ENCODE peak calls at places on chromosomes 3 and 15, in nine cellular contexts. One of them, this sample, is unnamed.

GRCh38 chr3:51967384-51968174 is at the start of gene PCBP4:
- DNase-seq in right atrium auricular region: peak; percentile 80
- DNase-seq in neural progenitor cell: peak; percentile 93
- DNase-seq in uterus: peak; percentile 76
- DNase-seq in heart right ventricle: peak; percentile 80
- DNase-seq in IMR-90: peak; percentile 34
- DNase-seq in mammary epithelial cell: no peak
- DNase-seq in stomach: peak; percentile 74
- DNase-seq in GM12878: no peak
- DNase-seq in this sample: peak; percentile 88

GRCh38 chr3:101095703-101096102 is 102.5 kb upstream of the ABI3BP start:
- DNase-seq in IMR-90: peak; percentile 23
- DNase-seq in stomach: no peak
- DNase-seq in right atrium auricular region: no peak
- DNase-seq in mammary epithelial cell: no peak
- DNase-seq in heart right ventricle: no peak
- DNase-seq in uterus: no peak
- DNase-seq in neural progenitor cell: no peak
- DNase-seq in GM12878: no peak
- DNase-seq in this sample: no peak

GRCh38 chr3:10284496-10284895 is 8.3 kb downstream of the GHRL start:
- DNase-seq in stomach: no peak
- DNase-seq in GM12878: peak; percentile 39
- DNase-seq in neural progenitor cell: no peak
- DNase-seq in right atrium auricular region: no peak
- DNase-seq in IMR-90: no peak
- DNase-seq in heart right ventricle: no peak
- DNase-seq in uterus: no peak
- DNase-seq in mammary epithelial cell: no peak
- DNase-seq in this sample: no peak

GRCh38 chr15:32870240-32871033 is 152.6 kb downstream of the GREM1 start:
- DNase-seq in neural progenitor cell: no peak
- DNase-seq in stomach: peak; percentile 30
- DNase-seq in heart right ventricle: no peak
- DNase-seq in right atrium auricular region: no peak
- DNase-seq in mammary epithelial cell: no peak
- DNase-seq in GM12878: peak; percentile 60
- DNase-seq in uterus: no peak
- DNase-seq in IMR-90: peak; percentile 100
- DNase-seq in this sample: no peak

GRCh38 chr15:67854358-67854757 is 14.5 kb upstream of the RNU6-1 start:
- DNase-seq in uterus: no peak
- DNase-seq in stomach: no peak
- DNase-seq in IMR-90: no peak
- DNase-seq in GM12878: peak; percentile 46
- DNase-seq in right atrium auricular region: no peak
- DNase-seq in heart right ventricle: no peak
- DNase-seq in mammary epithelial cell: no peak
- DNase-seq in neural progenitor cell: no peak
- DNase-seq in this sample: no peak

GRCh38 chr3:12557472-12558105 is 702 bp downstream of the MKRN2 start:
- DNase-seq in heart right ventricle: no peak
- DNase-seq in stomach: no peak
- DNase-seq in uterus: no peak
- DNase-seq in GM12878: no peak
- DNase-seq in mammary epithelial cell: peak; percentile 54
- DNase-seq in right atrium auricular region: no peak
- DNase-seq in IMR-90: peak; percentile 59
- DNase-seq in neural progenitor cell: no peak
- DNase-seq in this sample: no peak

GRCh38 chr3:4741404-4742307 is 237.6 kb upstream of the BHLHE40 start:
- DNase-seq in stomach: peak; percentile 65
- DNase-seq in right atrium auricular region: peak; percentile 90
- DNase-seq in neural progenitor cell: no peak
- DNase-seq in heart right ventricle: peak; percentile 41
- DNase-seq in GM12878: no peak
- DNase-seq in IMR-90: peak; percentile 99
- DNase-seq in mammary epithelial cell: peak; percentile 98
- DNase-seq in uterus: peak; percentile 90
- DNase-seq in this sample: peak; percentile 64

GRCh38 chr15:75809986-75810750 is 33.1 kb upstream of the UBE2Q2 start:
- DNase-seq in neural progenitor cell: peak; percentile 57
- DNase-seq in stomach: peak; percentile 34
- DNase-seq in uterus: no peak
- DNase-seq in GM12878: no peak
- DNase-seq in heart right ventricle: no peak
- DNase-seq in mammary epithelial cell: peak; percentile 60
- DNase-seq in right atrium auricular region: no peak
- DNase-seq in IMR-90: no peak
- DNase-seq in this sample: no peak

GRCh38 chr3:71930056-71930991 is 145.4 kb upstream of the PROK2 start:
- DNase-seq in GM12878: no peak
- DNase-seq in right atrium auricular region: no peak
- DNase-seq in heart right ventricle: no peak
- DNase-seq in uterus: peak; percentile 36
- DNase-seq in stomach: no peak
- DNase-seq in IMR-90: peak; percentile 17
- DNase-seq in mammary epithelial cell: peak; percentile 63
- DNase-seq in neural progenitor cell: peak; percentile 69
- DNase-seq in this sample: no peak

GRCh38 chr3:180306691-180307090 is 270.0 kb upstream of the PEX5L start:
- DNase-seq in stomach: no peak
- DNase-seq in uterus: no peak
- DNase-seq in mammary epithelial cell: peak; percentile 89
- DNase-seq in right atrium auricular region: no peak
- DNase-seq in heart right ventricle: no peak
- DNase-seq in IMR-90: peak; percentile 25
- DNase-seq in neural progenitor cell: no peak
- DNase-seq in GM12878: no peak
- DNase-seq in this sample: no peak

GRCh38 chr3:16841354-16841753 is 43.4 kb upstream of the PLCL2 start:
- DNase-seq in mammary epithelial cell: no peak
- DNase-seq in stomach: no peak
- DNase-seq in heart right ventricle: no peak
- DNase-seq in neural progenitor cell: no peak
- DNase-seq in right atrium auricular region: no peak
- DNase-seq in uterus: no peak
- DNase-seq in GM12878: no peak
- DNase-seq in IMR-90: no peak
- DNase-seq in this sample: no peak

GRCh38 chr3:86969500-86970189 is 21.3 kb downstream of the VGLL3 start:
- DNase-seq in uterus: peak; percentile 34
- DNase-seq in IMR-90: peak; percentile 61
- DNase-seq in mammary epithelial cell: peak; percentile 46
- DNase-seq in GM12878: no peak
- DNase-seq in stomach: no peak
- DNase-seq in neural progenitor cell: peak; percentile 54
- DNase-seq in right atrium auricular region: no peak
- DNase-seq in heart right ventricle: no peak
- DNase-seq in this sample: no peak

GRCh38 chr3:150577854-150578253 is 25.3 kb upstream of the SELENOT start:
- DNase-seq in GM12878: no peak
- DNase-seq in uterus: no peak
- DNase-seq in mammary epithelial cell: no peak
- DNase-seq in IMR-90: no peak
- DNase-seq in right atrium auricular region: no peak
- DNase-seq in neural progenitor cell: no peak
- DNase-seq in heart right ventricle: no peak
- DNase-seq in stomach: no peak
- DNase-seq in this sample: no peak
- H3K36me3 ChIP-seq in GM12878: peaks cover 30% of the 10 kb centered on the region
- H3K36me3 ChIP-seq in uterus: no peaks in the 10 kb centered on the region
- H3K36me3 ChIP-seq in mammary epithelial cell: peaks cover 36% of the 10 kb centered on the region
- H3K36me3 ChIP-seq in IMR-90: peaks cover 17% of the 10 kb centered on the region
- H3K36me3 ChIP-seq in right atrium auricular region: peaks cover 53% of the 10 kb centered on the region
- H3K36me3 ChIP-seq in neural progenitor cell: peaks cover 7% of the 10 kb centered on the region
- H3K36me3 ChIP-seq in heart right ventricle: peaks cover 98% of the 10 kb centered on the region
- H3K36me3 ChIP-seq in stomach: peaks cover 79% of the 10 kb centered on the region
- H3K36me3 ChIP-seq in this sample: peaks cover 90% of the 10 kb centered on the region

GRCh38 chr15:40106203-40107161 is 2.2 kb downstream of the BMF start:
- DNase-seq in heart right ventricle: peak; percentile 57
- DNase-seq in right atrium auricular region: peak; percentile 90
- DNase-seq in uterus: peak; percentile 86
- DNase-seq in mammary epithelial cell: peak; percentile 51
- DNase-seq in neural progenitor cell: peak; percentile 95
- DNase-seq in GM12878: peak; percentile 83
- DNase-seq in IMR-90: peak; percentile 49
- DNase-seq in stomach: peak; percentile 83
- DNase-seq in this sample: peak; percentile 83

GRCh38 chr15:40111888-40112287 is 3.2 kb upstream of the BMF start:
- DNase-seq in uterus: no peak
- DNase-seq in GM12878: no peak
- DNase-seq in neural progenitor cell: peak; percentile 84
- DNase-seq in heart right ventricle: no peak
- DNase-seq in stomach: no peak
- DNase-seq in mammary epithelial cell: no peak
- DNase-seq in right atrium auricular region: no peak
- DNase-seq in IMR-90: no peak
- DNase-seq in this sample: no peak

GRCh38 chr15:40108061-40108854 is 421 bp downstream of the BMF start:
- DNase-seq in heart right ventricle: peak; percentile 80
- DNase-seq in right atrium auricular region: peak; percentile 82
- DNase-seq in uterus: peak; percentile 81
- DNase-seq in GM12878: no peak
- DNase-seq in IMR-90: peak; percentile 55
- DNase-seq in neural progenitor cell: peak; percentile 52
- DNase-seq in mammary epithelial cell: peak; percentile 38
- DNase-seq in stomach: peak; percentile 56
- DNase-seq in this sample: no peak

GRCh38 chr15:40110866-40111550 is 2.3 kb upstream of the BMF start:
- DNase-seq in neural progenitor cell: no peak
- DNase-seq in mammary epithelial cell: no peak
- DNase-seq in uterus: no peak
- DNase-seq in stomach: no peak
- DNase-seq in GM12878: no peak
- DNase-seq in right atrium auricular region: no peak
- DNase-seq in heart right ventricle: no peak
- DNase-seq in IMR-90: no peak
- DNase-seq in this sample: no peak

GRCh38 chr15:40108855-40109735 is at the start of gene BMF:
- DNase-seq in stomach: peak; percentile 100
- DNase-seq in uterus: peak; percentile 100
- DNase-seq in GM12878: peak; percentile 84
- DNase-seq in heart right ventricle: peak; percentile 100
- DNase-seq in right atrium auricular region: peak; percentile 100
- DNase-seq in IMR-90: peak; percentile 99
- DNase-seq in mammary epithelial cell: peak; percentile 97
- DNase-seq in neural progenitor cell: peak; percentile 100
- DNase-seq in this sample: peak; percentile 99
- TF ChIP-seq CTCF in stomach: peak; percentile 39
- TF ChIP-seq CTCF in uterus: peak; percentile 26
- TF ChIP-seq CTCF in GM12878: no peak
- TF ChIP-seq CTCF in heart right ventricle: peak; percentile 15
- TF ChIP-seq CTCF in right atrium auricular region: peak; percentile 50
- TF ChIP-seq CTCF in IMR-90: peak; percentile 40
- TF ChIP-seq CTCF in mammary epithelial cell: no peak
- TF ChIP-seq CTCF in neural progenitor cell: peak; percentile 53
- TF ChIP-seq CTCF in this sample: peak; percentile 12

GRCh38 chr3:42652611-42653302 is 740 bp upstream of the ZBTB47 start:
- DNase-seq in uterus: peak; percentile 67
- DNase-seq in heart right ventricle: peak; percentile 55
- DNase-seq in right atrium auricular region: peak; percentile 87
- DNase-seq in mammary epithelial cell: peak; percentile 75
- DNase-seq in neural progenitor cell: no peak
- DNase-seq in stomach: peak; percentile 81
- DNase-seq in GM12878: peak; percentile 16
- DNase-seq in IMR-90: peak; percentile 78
- DNase-seq in this sample: peak; percentile 90
- H3K4me1 ChIP-seq in uterus: peaks cover 21% of the 10 kb centered on the region
- H3K4me1 ChIP-seq in heart right ventricle: peaks cover 60% of the 10 kb centered on the region
- H3K4me1 ChIP-seq in right atrium auricular region: peaks cover 70% of the 10 kb centered on the region
- H3K4me1 ChIP-seq in mammary epithelial cell: peaks cover 42% of the 10 kb centered on the region
- H3K4me1 ChIP-seq in neural progenitor cell: peaks cover 12% of the 10 kb centered on the region
- H3K4me1 ChIP-seq in stomach: peaks cover 81% of the 10 kb centered on the region
- H3K4me1 ChIP-seq in GM12878: peaks cover 17% of the 10 kb centered on the region
- H3K4me1 ChIP-seq in IMR-90: peaks cover 35% of the 10 kb centered on the region
- H3K4me1 ChIP-seq in this sample: peaks cover 69% of the 10 kb centered on the region

GRCh38 chr15:94456246-94456645 is 224.9 kb downstream of the MCTP2 start:
- DNase-seq in neural progenitor cell: no peak
- DNase-seq in mammary epithelial cell: no peak
- DNase-seq in GM12878: no peak
- DNase-seq in right atrium auricular region: no peak
- DNase-seq in heart right ventricle: no peak
- DNase-seq in IMR-90: no peak
- DNase-seq in uterus: no peak
- DNase-seq in stomach: no peak
- DNase-seq in this sample: no peak

GRCh38 chr15:94446441-94446840 is 215.1 kb downstream of the MCTP2 start:
- DNase-seq in heart right ventricle: no peak
- DNase-seq in stomach: no peak
- DNase-seq in GM12878: no peak
- DNase-seq in IMR-90: no peak
- DNase-seq in mammary epithelial cell: no peak
- DNase-seq in uterus: no peak
- DNase-seq in neural progenitor cell: no peak
- DNase-seq in right atrium auricular region: no peak
- DNase-seq in this sample: no peak

GRCh38 chr15:94453227-94453626 is 221.9 kb downstream of the MCTP2 start:
- DNase-seq in IMR-90: peak; percentile 39
- DNase-seq in right atrium auricular region: no peak
- DNase-seq in mammary epithelial cell: peak; percentile 32
- DNase-seq in stomach: no peak
- DNase-seq in uterus: no peak
- DNase-seq in heart right ventricle: no peak
- DNase-seq in GM12878: no peak
- DNase-seq in neural progenitor cell: no peak
- DNase-seq in this sample: no peak

GRCh38 chr15:94455297-94455696 is 223.9 kb downstream of the MCTP2 start:
- DNase-seq in IMR-90: no peak
- DNase-seq in stomach: no peak
- DNase-seq in mammary epithelial cell: no peak
- DNase-seq in GM12878: no peak
- DNase-seq in heart right ventricle: no peak
- DNase-seq in neural progenitor cell: no peak
- DNase-seq in uterus: no peak
- DNase-seq in right atrium auricular region: no peak
- DNase-seq in this sample: no peak

DNA sequence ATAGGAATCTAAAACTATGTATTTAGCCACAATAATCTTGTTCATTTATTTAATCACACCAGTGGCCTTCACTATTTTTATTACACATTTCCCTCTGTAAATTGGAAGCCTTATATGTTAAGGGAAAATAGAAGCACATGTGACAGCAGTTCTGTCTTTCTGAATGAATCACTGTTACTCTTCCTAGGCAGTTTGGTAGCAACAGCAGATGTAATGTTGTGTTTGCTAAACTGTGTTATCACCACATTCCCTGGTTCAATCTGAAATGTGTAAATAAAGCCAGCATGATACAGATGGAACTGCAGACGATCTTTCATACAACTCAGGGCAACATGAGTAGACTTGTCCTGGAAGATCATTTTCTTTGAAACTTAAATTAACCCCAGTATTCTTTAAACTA is 220.1 kb downstream of the MCTP2 start:
- DNase-seq in heart right ventricle: no peak
- DNase-seq in GM12878: no peak
- DNase-seq in stomach: no peak
- DNase-seq in uterus: no peak
- DNase-seq in right atrium auricular region: no peak
- DNase-seq in IMR-90: peak; percentile 18
- DNase-seq in mammary epithelial cell: peak; percentile 60
- DNase-seq in neural progenitor cell: no peak
- DNase-seq in this sample: no peak
- H3K36me3 ChIP-seq in heart right ventricle: no peaks in the 10 kb centered on the region
- H3K36me3 ChIP-seq in GM12878: no peaks in the 10 kb centered on the region
- H3K36me3 ChIP-seq in stomach: no peaks in the 10 kb centered on the region
- H3K36me3 ChIP-seq in uterus: no peaks in the 10 kb centered on the region
- H3K36me3 ChIP-seq in right atrium auricular region: no peaks in the 10 kb centered on the region
- H3K36me3 ChIP-seq in IMR-90: no peaks in the 10 kb centered on the region
- H3K36me3 ChIP-seq in mammary epithelial cell: peaks cover 2% of the 10 kb centered on the region
- H3K36me3 ChIP-seq in neural progenitor cell: no peaks in the 10 kb centered on the region
- H3K36me3 ChIP-seq in this sample: no peaks in the 10 kb centered on the region